ENCODE peak calls at places on chromosome 22, in four cellular contexts. H, D, G and E are unnamed samples.

GRCh38 chr22:49481651-49482399 is 345.8 kb downstream of the BRD1 start:
- DNase-seq in H (no peak), D (no peak), G (no peak), E (no peak)

GRCh38 chr22:30404307-30404706 is 7.5 kb downstream of the SEC14L2 start:
- DNase-seq in H (no peak), D (no peak), G (no peak), E (no peak)

GRCh38 chr22:31995046-31995445 is 48.0 kb upstream of the SLC5A1 start:
- DNase-seq in H (no peak), D (no peak), G (no peak), E (no peak)

GRCh38 chr22:26066534-26066933 is 102.7 kb upstream of the SEZ6L start:
- DNase-seq in H (no peak), D (no peak), G (no peak), E (no peak)

GRCh38 chr22:23118647-23119491 is 22.9 kb downstream of the RSPH14 start:
- DNase-seq in H (no peak), D (no peak), G (no peak), E (no peak)

GRCh38 chr22:40426671-40427070 is 56.3 kb downstream of the SGSM3 start:
- DNase-seq in H (no peak), D (no peak), G (no peak), E (no peak)

GRCh38 chr22:26585104-26585790 is 4.7 kb downstream of the TPST2 start:
- DNase-seq in H (no peak), D (no peak), G (peak), E (peak)

GRCh38 chr22:23446796-23447350 is 133.2 kb downstream of the IGLL1 start:
- DNase-seq in H (no peak), D (no peak), G (no peak), E (no peak)

GRCh38 chr22:36048911-36049677 is 20.5 kb upstream of the RBFOX2 start:
- DNase-seq in H (no peak), D (no peak), G (peak), E (no peak)

GRCh38 chr22:49760280-49760629 is 67.4 kb downstream of the BRD1 start:
- DNase-seq in H (no peak), D (no peak), G (no peak), E (no peak)

GRCh38 chr22:30921108-30921507 is 47.5 kb downstream of the MORC2 start:
- DNase-seq in H (no peak), D (no peak), G (no peak), E (no peak)

GRCh38 chr22:43823911-43824665 is 12.0 kb upstream of the EFCAB6 start:
- DNase-seq in H (no peak), D (no peak), G (no peak), E (no peak)

GRCh38 chr22:20226077-20226716 is 41.9 kb downstream of the RTN4R start:
- DNase-seq in H (no peak), D (no peak), G (no peak), E (no peak)

GRCh38 chr22:23376256-23376655 is 195.9 kb downstream of the BCR start:
- DNase-seq in H (peak), D (peak), G (peak), E (peak)

GRCh38 chr22:29481265-29482000 is 1.4 kb downstream of the NEFH start:
- DNase-seq in H (no peak), D (no peak), G (peak), E (peak)

GRCh38 chr22:46450931-46451660 is 86.3 kb downstream of the CELSR1 start:
- DNase-seq in H (no peak), D (no peak), G (no peak), E (no peak)

GRCh38 chr22:21755855-21756284 is 20.3 kb upstream of the YPEL1 start:
- DNase-seq in H (no peak), D (no peak), G (peak), E (no peak)

GRCh38 chr22:27133951-27134664 is 476.7 kb downstream of the MIAT start:
- DNase-seq in H (peak), D (no peak), G (peak), E (peak)

GRCh38 chr22:19663821-19664325 is 50.4 kb upstream of the SEPTIN5 start:
- DNase-seq in H (no peak), D (no peak), G (peak), E (no peak)

GRCh38 chr22:31952094-31952401 is 7.7 kb downstream of the YWHAH start:
- DNase-seq in H (no peak), D (no peak), G (peak), E (no peak)

GRCh38 chr22:37197451-37198289 is 9.6 kb upstream of the C1QTNF6 start:
- DNase-seq in H (peak), D (no peak), G (peak), E (peak)

GRCh38 chr22:26471522-26471921 is 12.1 kb downstream of the HPS4 start:
- DNase-seq in H (no peak), D (no peak), G (peak), E (no peak)